ENCODE peak calls at places on chromosomes 1 and 21, in five cellular contexts. U, F, A, E and G are unnamed samples.

GRCh38 chr1:9691108-9691445 is 39.5 kb downstream of the PIK3CD start:
- DNase-seq in F (no peak), E (no peak), U (no peak), A (no peak), G (no peak)

GRCh38 chr1:181141431-181141910 is 53.0 kb downstream of the IER5 start:
- DNase-seq in A (no peak), F (peak; percentile 85), U (no peak), E (peak; percentile 83), G (no peak)

GRCh38 chr1:178513278-178513983 is 522 bp downstream of the TEX35 start:
- DNase-seq in E (no peak), F (no peak), A (peak; percentile 49), U (no peak), G (no peak)

GRCh38 chr1:160207751-160208150 is 2.6 kb downstream of the PEA15 start:
- DNase-seq in E (no peak), U (no peak), A (no peak), F (no peak), G (no peak)

GRCh38 chr1:68000191-68000590 is 50.2 kb downstream of the DIRAS3 start:
- DNase-seq in E (no peak), U (no peak), A (no peak), F (no peak), G (no peak)

GRCh38 chr1:61588736-61589381 is 136.1 kb downstream of the TM2D1 start:
- DNase-seq in E (peak; percentile 69), U (peak; percentile 3), F (peak; percentile 73), A (peak; percentile 91), G (peak; percentile 62)

GRCh38 chr1:55506686-55507577 is 291.8 kb upstream of the USP24 start:
- DNase-seq in F (peak; percentile 78), E (no peak), U (no peak), A (no peak), G (no peak)

GRCh38 chr1:159000627-159001026 is 9.1 kb upstream of the IFI16 start:
- DNase-seq in E (no peak), U (no peak), A (peak; percentile 54), F (peak; percentile 39), G (no peak)

GRCh38 chr1:161177112-161177935 is at the start of gene B4GALT3:
- DNase-seq in A (peak; percentile 92), E (peak; percentile 98), U (no peak), F (peak; percentile 81), G (peak; percentile 87)

GRCh38 chr1:110714419-110715107 is 39.8 kb upstream of the KCNA3 start:
- DNase-seq in A (no peak), F (no peak), E (no peak), U (no peak), G (no peak)

GRCh38 chr21:35046880-35047229 is 2.2 kb downstream of the RUNX1 start:
- DNase-seq in A (no peak), E (no peak), F (no peak), U (no peak), G (peak; percentile 5)

GRCh38 chr1:178266619-178267066 is 172.7 kb downstream of the RASAL2 start:
- DNase-seq in F (no peak), U (no peak), A (peak; percentile 97), E (no peak), G (no peak)

GRCh38 chr1:111190931-111191451 is 9.5 kb downstream of the DENND2D start:
- DNase-seq in A (no peak), U (no peak), F (no peak), E (no peak), G (no peak)

GRCh38 chr1:3029991-3030662 is 8.9 kb downstream of the ACTRT2 start:
- DNase-seq in U (no peak), F (no peak), A (no peak), E (no peak), G (no peak)

GRCh38 chr1:35120458-35121133 is 41.4 kb downstream of the ZMYM1 start:
- DNase-seq in U (no peak), E (no peak), A (peak; percentile 59), F (no peak), G (peak; percentile 13)

GRCh38 chr1:34532113-34532512 is 222.7 kb upstream of the GJB5 start:
- DNase-seq in E (no peak), A (no peak), U (peak; percentile 67), F (no peak), G (no peak)

DNA sequence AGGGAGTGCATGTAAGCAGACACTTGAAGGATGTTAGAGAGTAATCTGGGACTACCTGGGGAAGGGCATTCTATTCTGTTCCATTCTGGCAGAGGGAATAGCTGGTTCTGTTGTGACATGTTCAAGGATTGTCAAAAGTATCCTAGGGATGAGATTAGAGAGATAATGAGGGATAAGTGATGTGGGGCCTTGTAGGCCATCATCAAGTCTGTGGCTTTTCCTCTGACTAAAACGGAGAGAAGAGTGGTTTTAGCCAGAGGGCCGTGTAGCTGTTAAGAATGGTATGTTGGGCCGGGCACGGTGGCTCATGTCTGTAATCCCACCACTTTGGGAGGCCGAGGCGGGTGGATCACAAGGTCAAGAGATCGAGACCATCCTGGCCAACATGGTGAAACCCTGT is 23.6 kb downstream of the TGFB2 start:
- DNase-seq in E (no peak), U (no peak), F (no peak), A (no peak), G (no peak)
- TF ChIP-seq JUNB in E (no peak), U (no peak), F (no peak), A (no peak), G (no peak)

DNA sequence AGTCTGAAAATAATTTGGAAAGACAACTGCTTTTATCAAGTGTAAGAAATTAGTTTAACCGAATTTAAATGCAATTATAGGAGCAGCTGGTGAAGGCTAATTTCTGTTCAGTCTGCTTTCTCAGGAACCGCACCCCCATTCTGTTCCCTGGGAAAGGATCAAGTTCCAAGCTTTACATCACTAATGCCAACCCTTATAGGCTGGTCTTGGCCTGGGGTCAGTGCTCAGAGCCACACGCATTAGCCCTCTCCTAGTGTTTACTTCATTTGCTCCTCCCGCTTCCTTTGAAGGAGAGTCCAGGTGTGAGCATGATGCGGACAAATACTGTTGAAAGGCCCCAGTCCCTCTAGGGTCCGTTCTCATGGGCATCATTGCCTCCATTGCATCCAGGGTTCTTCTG is 145.8 kb downstream of the ZBTB18 start:
- DNase-seq in U (no peak), F (no peak), A (no peak), E (no peak), G (no peak)
- TF ChIP-seq JUNB in U (no peak), F (no peak), A (no peak), E (no peak), G (no peak)

GRCh38 chr1:32498751-32499150 is 33.9 kb downstream of the ZBTB8B start:
- DNase-seq in F (no peak), A (no peak), U (no peak), E (no peak), G (no peak)

GRCh38 chr1:32501865-32502264 is 37.0 kb downstream of the ZBTB8B start:
- DNase-seq in U (no peak), E (no peak), F (no peak), A (no peak), G (no peak)

GRCh38 chr1:32503153-32503552 is 36.1 kb upstream of the ZBTB8A start:
- DNase-seq in F (no peak), U (no peak), E (no peak), A (no peak), G (no peak)

GRCh38 chr1:32496127-32496526 is 31.3 kb downstream of the ZBTB8B start:
- DNase-seq in F (no peak), U (no peak), E (no peak), A (no peak), G (no peak)

DNA sequence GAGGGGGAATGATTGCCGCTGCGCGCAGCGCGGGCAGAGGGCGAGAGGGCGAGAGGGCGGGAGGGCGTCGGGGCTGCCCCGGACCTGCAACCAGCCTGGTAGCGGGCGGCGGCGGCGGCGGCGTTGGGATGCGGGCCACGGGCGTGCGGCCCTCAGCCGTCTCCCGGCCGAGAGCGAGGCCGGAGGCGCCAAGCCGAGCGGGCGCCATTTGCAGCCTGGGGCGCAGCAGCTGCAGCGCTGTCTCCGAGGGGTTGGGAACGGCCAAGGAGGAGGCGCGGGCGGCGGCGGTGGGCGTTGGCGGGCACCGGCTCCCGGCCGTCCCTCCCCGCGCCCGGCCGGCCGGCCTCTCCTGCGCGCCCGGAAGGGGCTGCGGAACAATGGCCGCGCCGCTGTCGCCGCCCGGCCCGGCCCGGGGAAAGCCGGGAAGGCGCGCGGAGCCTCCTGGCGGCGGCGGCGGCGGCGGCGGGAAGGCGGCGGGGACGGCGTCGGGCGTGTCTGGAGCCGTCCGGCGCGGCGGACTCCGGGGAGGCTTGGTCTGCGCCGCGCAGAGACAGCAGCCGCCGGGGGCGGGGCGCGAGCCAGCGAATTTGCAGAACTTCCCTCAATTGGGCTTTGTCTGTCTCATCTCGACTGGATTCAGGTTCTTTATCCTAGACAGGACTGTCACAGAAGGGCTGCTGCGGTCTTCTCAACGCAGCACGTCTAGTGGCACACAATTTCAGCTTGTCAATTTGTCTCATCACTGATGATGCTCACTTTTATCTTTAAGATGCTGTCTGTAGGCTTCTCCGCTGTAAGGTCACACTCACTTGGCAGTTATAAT is 35.7 kb downstream of the ZBTB8B start:
- DNase-seq in F (peak; percentile 63), U (no peak), A (peak; percentile 85), E (peak; percentile 83), G (no peak)
- TF ChIP-seq JUNB in F (no peak), U (no peak), A (no peak), E (no peak), G (no peak)

GRCh38 chr21:15669247-15669646 is 60.5 kb upstream of the USP25 start:
- DNase-seq in A (no peak), E (no peak), F (no peak), U (no peak), G (no peak)
- TF ChIP-seq JUNB in A (no peak), E (no peak), F (no peak), U (no peak), G (no peak)

GRCh38 chr1:184768467-184768866 is 13.8 kb upstream of the EDEM3 start:
- DNase-seq in F (no peak), E (peak; percentile 41), A (no peak), U (no peak), G (no peak)
- TF ChIP-seq JUNB in F (no peak), E (no peak), A (no peak), U (no peak), G (no peak)

DNA sequence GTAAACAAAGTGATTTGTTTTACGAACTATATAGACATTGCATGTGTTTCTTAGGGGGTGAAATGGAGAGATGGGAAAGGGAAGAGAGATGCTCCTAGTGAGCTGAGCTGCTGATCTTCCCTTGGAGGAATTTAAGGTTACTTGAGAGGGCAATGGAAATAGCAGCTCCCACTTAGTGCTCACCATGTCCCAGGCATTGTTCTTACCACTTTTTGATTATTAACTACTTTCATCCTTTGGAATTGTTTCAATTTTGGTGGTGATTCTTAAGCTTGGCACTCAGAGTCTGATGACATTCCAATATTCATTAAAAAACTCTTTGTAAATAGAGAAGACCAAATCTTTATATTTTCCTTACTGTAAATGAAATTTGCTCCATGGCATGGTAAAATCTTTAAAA is 124.9 kb downstream of the ITSN1 start:
- DNase-seq in U (no peak), F (no peak), E (no peak), A (no peak), G (no peak)
- TF ChIP-seq JUNB in U (no peak), F (no peak), E (no peak), A (no peak), G (no peak)

GRCh38 chr1:94039871-94040569 is 80.9 kb downstream of the ABCA4 start:
- DNase-seq in A (no peak), E (no peak), U (no peak), F (no peak), G (no peak)
- TF ChIP-seq JUNB in A (no peak), E (no peak), U (no peak), F (no peak), G (no peak)